ENCODE peak calls at places on chromosomes 3 and 15, in ten cellular contexts. One of them, this sample, is unnamed.

GRCh38 chr3:63791974-63792373 is 27.1 kb upstream of the C3orf49 start:
- DNase-seq in neural progenitor cell: peak
- DNase-seq in fibroblast of mammary gland: peak
- DNase-seq in coronary artery: no peak
- DNase-seq in cardiac fibroblast: peak
- DNase-seq in HCT116: no peak
- DNase-seq in GM23248: peak
- DNase-seq in GM23338: no peak
- DNase-seq in CD8-positive, alpha-beta T cell: no peak
- DNase-seq in effector memory CD4-positive, alpha-beta T cell: no peak
- DNase-seq in this sample: no peak

GRCh38 chr3:87145553-87145952 is 81.6 kb upstream of the CHMP2B start:
- DNase-seq in neural progenitor cell: peak
- DNase-seq in fibroblast of mammary gland: peak
- DNase-seq in coronary artery: no peak
- DNase-seq in cardiac fibroblast: peak
- DNase-seq in HCT116: peak
- DNase-seq in GM23248: peak
- DNase-seq in GM23338: peak
- DNase-seq in CD8-positive, alpha-beta T cell: no peak
- DNase-seq in effector memory CD4-positive, alpha-beta T cell: no peak
- DNase-seq in this sample: no peak

GRCh38 chr15:21267686-21268395 is 172.5 kb downstream of the POTEB3 start:
- DNase-seq in neural progenitor cell: no peak
- DNase-seq in fibroblast of mammary gland: no peak
- DNase-seq in coronary artery: no peak
- DNase-seq in cardiac fibroblast: no peak
- DNase-seq in HCT116: no peak
- DNase-seq in GM23248: peak
- DNase-seq in GM23338: no peak
- DNase-seq in CD8-positive, alpha-beta T cell: no peak
- DNase-seq in effector memory CD4-positive, alpha-beta T cell: no peak
- DNase-seq in this sample: no peak

GRCh38 chr15:46297766-46298165 is 662.9 kb downstream of the SQOR start:
- DNase-seq in neural progenitor cell: no peak
- DNase-seq in fibroblast of mammary gland: no peak
- DNase-seq in coronary artery: no peak
- DNase-seq in cardiac fibroblast: no peak
- DNase-seq in HCT116: no peak
- DNase-seq in GM23248: no peak
- DNase-seq in GM23338: no peak
- DNase-seq in CD8-positive, alpha-beta T cell: no peak
- DNase-seq in effector memory CD4-positive, alpha-beta T cell: no peak
- DNase-seq in this sample: no peak

GRCh38 chr3:15056676-15057404 is 8.3 kb downstream of the MRPS25 start:
- DNase-seq in neural progenitor cell: no peak
- DNase-seq in fibroblast of mammary gland: no peak
- DNase-seq in coronary artery: no peak
- DNase-seq in cardiac fibroblast: no peak
- DNase-seq in HCT116: no peak
- DNase-seq in GM23248: no peak
- DNase-seq in GM23338: no peak
- DNase-seq in CD8-positive, alpha-beta T cell: no peak
- DNase-seq in effector memory CD4-positive, alpha-beta T cell: no peak
- DNase-seq in this sample: no peak

GRCh38 chr15:42929449-42929848 is 8.9 kb upstream of the TTBK2 start:
- DNase-seq in neural progenitor cell: no peak
- DNase-seq in fibroblast of mammary gland: no peak
- DNase-seq in coronary artery: no peak
- DNase-seq in cardiac fibroblast: peak
- DNase-seq in HCT116: no peak
- DNase-seq in GM23248: no peak
- DNase-seq in GM23338: no peak
- DNase-seq in CD8-positive, alpha-beta T cell: no peak
- DNase-seq in effector memory CD4-positive, alpha-beta T cell: no peak
- DNase-seq in this sample: no peak

GRCh38 chr15:77027697-77028450 is 32.9 kb downstream of the PSTPIP1 start:
- DNase-seq in neural progenitor cell: peak
- DNase-seq in fibroblast of mammary gland: no peak
- DNase-seq in coronary artery: peak
- DNase-seq in cardiac fibroblast: no peak
- DNase-seq in HCT116: no peak
- DNase-seq in GM23248: no peak
- DNase-seq in GM23338: peak
- DNase-seq in CD8-positive, alpha-beta T cell: peak
- DNase-seq in effector memory CD4-positive, alpha-beta T cell: no peak
- DNase-seq in this sample: no peak

GRCh38 chr3:149592758-149593240 is 65.0 kb downstream of the WWTR1 start:
- DNase-seq in neural progenitor cell: peak
- DNase-seq in fibroblast of mammary gland: no peak
- DNase-seq in coronary artery: no peak
- DNase-seq in cardiac fibroblast: no peak
- DNase-seq in HCT116: no peak
- DNase-seq in GM23248: no peak
- DNase-seq in GM23338: no peak
- DNase-seq in CD8-positive, alpha-beta T cell: no peak
- DNase-seq in effector memory CD4-positive, alpha-beta T cell: no peak
- DNase-seq in this sample: no peak

GRCh38 chr15:62454567-62455172 is 289.6 kb upstream of the C2CD4B start:
- DNase-seq in neural progenitor cell: no peak
- DNase-seq in fibroblast of mammary gland: peak
- DNase-seq in coronary artery: no peak
- DNase-seq in cardiac fibroblast: no peak
- DNase-seq in HCT116: no peak
- DNase-seq in GM23248: peak
- DNase-seq in GM23338: no peak
- DNase-seq in CD8-positive, alpha-beta T cell: no peak
- DNase-seq in effector memory CD4-positive, alpha-beta T cell: no peak
- DNase-seq in this sample: no peak

GRCh38 chr3:124147429-124147828 is 155.5 kb upstream of the ROPN1 start:
- DNase-seq in neural progenitor cell: no peak
- DNase-seq in fibroblast of mammary gland: no peak
- DNase-seq in coronary artery: no peak
- DNase-seq in cardiac fibroblast: no peak
- DNase-seq in HCT116: no peak
- DNase-seq in GM23248: no peak
- DNase-seq in GM23338: no peak
- DNase-seq in CD8-positive, alpha-beta T cell: no peak
- DNase-seq in effector memory CD4-positive, alpha-beta T cell: no peak
- DNase-seq in this sample: no peak

DNA sequence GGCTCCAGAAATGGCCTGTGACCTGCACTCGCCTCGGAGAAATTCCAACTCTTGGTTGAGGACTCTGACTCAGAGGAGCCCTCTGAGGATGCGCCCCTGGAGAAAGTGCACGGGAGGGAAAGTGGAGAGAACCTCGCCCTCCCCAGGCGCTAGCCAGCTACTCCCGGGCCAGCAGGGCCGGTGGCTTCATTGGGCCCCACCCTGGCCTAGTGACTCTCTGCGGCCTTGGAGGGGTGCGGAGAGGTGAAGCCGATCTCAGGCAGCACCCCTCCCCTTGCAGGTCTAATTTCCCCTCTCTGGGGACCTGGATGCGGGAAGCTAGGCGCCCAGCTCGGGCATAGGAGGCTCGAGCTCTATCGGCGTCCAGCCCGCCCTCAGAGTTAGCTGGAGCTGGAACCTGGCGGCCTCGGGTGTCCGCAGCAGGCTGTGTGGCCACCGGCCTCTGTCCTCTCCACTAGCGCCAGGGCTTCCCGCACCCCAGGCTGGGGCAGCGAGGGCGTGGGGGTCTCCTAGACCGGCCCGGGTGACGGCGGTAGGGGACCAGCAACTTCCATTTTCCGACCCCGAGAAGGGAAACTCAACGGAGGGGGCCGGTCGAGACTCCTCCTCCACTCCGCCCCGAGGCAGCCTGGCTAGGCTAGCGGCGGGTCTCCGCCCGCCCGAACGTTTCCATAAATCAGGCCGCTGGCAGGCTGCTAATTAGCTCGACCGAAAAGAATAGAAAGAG is 29.4 kb downstream of the NR2F2 start:
- DNase-seq in neural progenitor cell: peak
- DNase-seq in fibroblast of mammary gland: peak
- DNase-seq in coronary artery: no peak
- DNase-seq in cardiac fibroblast: peak
- DNase-seq in HCT116: no peak
- DNase-seq in GM23248: peak
- DNase-seq in GM23338: peak
- DNase-seq in CD8-positive, alpha-beta T cell: no peak
- DNase-seq in effector memory CD4-positive, alpha-beta T cell: no peak
- DNase-seq in this sample: no peak
- H3K4me3 ChIP-seq in neural progenitor cell: peak
- H3K4me3 ChIP-seq in fibroblast of mammary gland: peak
- H3K4me3 ChIP-seq in coronary artery: peak
- H3K4me3 ChIP-seq in cardiac fibroblast: peak
- H3K4me3 ChIP-seq in HCT116: no peak
- H3K4me3 ChIP-seq in GM23248: peak
- H3K4me3 ChIP-seq in GM23338: peak
- H3K4me3 ChIP-seq in CD8-positive, alpha-beta T cell: no peak
- H3K4me3 ChIP-seq in effector memory CD4-positive, alpha-beta T cell: no peak
- H3K4me3 ChIP-seq in this sample: no peak

DNA sequence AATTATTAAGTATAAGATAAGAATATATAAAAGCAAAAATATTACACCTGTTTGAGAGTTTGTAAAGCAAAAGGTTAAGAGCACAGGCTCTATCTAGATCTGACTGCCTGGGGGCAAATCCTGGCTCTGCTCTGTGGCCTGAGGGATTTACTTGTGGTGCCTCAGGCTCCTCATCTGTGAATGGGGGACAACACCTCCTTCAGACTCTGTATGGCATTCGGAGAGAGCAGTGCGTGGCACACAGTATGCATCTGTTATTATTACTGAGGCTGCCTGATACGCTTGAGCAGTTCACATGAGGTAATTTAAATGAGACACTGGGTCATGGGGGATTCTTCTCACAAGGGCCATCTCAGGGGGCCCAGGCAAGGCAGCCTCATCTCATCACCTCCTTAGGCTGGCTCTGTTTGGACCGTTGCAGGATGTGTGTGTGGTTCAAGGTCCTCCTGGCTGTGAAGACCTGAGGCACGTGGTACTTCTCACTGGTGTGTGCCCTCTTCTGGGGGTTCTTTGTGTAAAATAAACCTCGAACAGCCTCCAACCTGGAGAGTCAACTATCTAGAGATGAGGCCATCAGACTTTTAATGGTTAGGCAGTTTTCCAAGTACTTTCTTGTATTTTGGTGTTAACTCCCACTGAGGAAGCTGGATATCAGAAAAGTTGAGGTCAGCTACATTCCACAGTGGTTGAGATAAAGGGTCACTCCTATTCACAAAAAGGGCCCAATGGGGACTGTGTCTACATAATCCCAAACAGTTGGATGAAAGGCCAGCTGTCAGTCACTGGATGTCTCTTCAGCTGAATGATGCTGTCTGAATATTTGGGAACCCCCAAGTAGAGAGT is 9.0 kb downstream of the GNB5 start:
- DNase-seq in neural progenitor cell: no peak
- DNase-seq in fibroblast of mammary gland: no peak
- DNase-seq in coronary artery: no peak
- DNase-seq in cardiac fibroblast: no peak
- DNase-seq in HCT116: no peak
- DNase-seq in GM23248: no peak
- DNase-seq in GM23338: no peak
- DNase-seq in CD8-positive, alpha-beta T cell: no peak
- DNase-seq in effector memory CD4-positive, alpha-beta T cell: no peak
- DNase-seq in this sample: no peak
- H3K4me3 ChIP-seq in neural progenitor cell: no peak
- H3K4me3 ChIP-seq in fibroblast of mammary gland: no peak
- H3K4me3 ChIP-seq in coronary artery: no peak
- H3K4me3 ChIP-seq in cardiac fibroblast: no peak
- H3K4me3 ChIP-seq in HCT116: no peak
- H3K4me3 ChIP-seq in GM23248: no peak
- H3K4me3 ChIP-seq in GM23338: no peak
- H3K4me3 ChIP-seq in CD8-positive, alpha-beta T cell: no peak
- H3K4me3 ChIP-seq in effector memory CD4-positive, alpha-beta T cell: no peak
- H3K4me3 ChIP-seq in this sample: no peak

GRCh38 chr3:184260571-184261269 is 633 bp downstream of the CAMK2N2 start:
- DNase-seq in neural progenitor cell: peak
- DNase-seq in fibroblast of mammary gland: no peak
- DNase-seq in coronary artery: peak
- DNase-seq in cardiac fibroblast: no peak
- DNase-seq in HCT116: no peak
- DNase-seq in GM23248: peak
- DNase-seq in GM23338: peak
- DNase-seq in CD8-positive, alpha-beta T cell: no peak
- DNase-seq in effector memory CD4-positive, alpha-beta T cell: no peak
- DNase-seq in this sample: no peak
- H3K4me3 ChIP-seq in neural progenitor cell: peak
- H3K4me3 ChIP-seq in fibroblast of mammary gland: peak
- H3K4me3 ChIP-seq in coronary artery: peak
- H3K4me3 ChIP-seq in cardiac fibroblast: peak
- H3K4me3 ChIP-seq in HCT116: peak
- H3K4me3 ChIP-seq in GM23248: peak
- H3K4me3 ChIP-seq in GM23338: peak
- H3K4me3 ChIP-seq in CD8-positive, alpha-beta T cell: peak
- H3K4me3 ChIP-seq in effector memory CD4-positive, alpha-beta T cell: peak
- H3K4me3 ChIP-seq in this sample: peak

GRCh38 chr15:69480932-69481331 is 28.3 kb downstream of the RPLP1 start:
- DNase-seq in neural progenitor cell: no peak
- DNase-seq in fibroblast of mammary gland: no peak
- DNase-seq in coronary artery: no peak
- DNase-seq in cardiac fibroblast: no peak
- DNase-seq in HCT116: no peak
- DNase-seq in GM23248: no peak
- DNase-seq in GM23338: no peak
- DNase-seq in CD8-positive, alpha-beta T cell: no peak
- DNase-seq in effector memory CD4-positive, alpha-beta T cell: no peak
- DNase-seq in this sample: no peak

GRCh38 chr15:69476704-69477473 is 24.3 kb downstream of the RPLP1 start:
- DNase-seq in neural progenitor cell: no peak
- DNase-seq in fibroblast of mammary gland: no peak
- DNase-seq in coronary artery: peak
- DNase-seq in cardiac fibroblast: no peak
- DNase-seq in HCT116: no peak
- DNase-seq in GM23248: no peak
- DNase-seq in GM23338: no peak
- DNase-seq in CD8-positive, alpha-beta T cell: no peak
- DNase-seq in effector memory CD4-positive, alpha-beta T cell: no peak
- DNase-seq in this sample: no peak

GRCh38 chr15:69475769-69476358 is 23.2 kb downstream of the RPLP1 start:
- DNase-seq in neural progenitor cell: peak
- DNase-seq in fibroblast of mammary gland: peak
- DNase-seq in coronary artery: peak
- DNase-seq in cardiac fibroblast: peak
- DNase-seq in HCT116: peak
- DNase-seq in GM23248: peak
- DNase-seq in GM23338: peak
- DNase-seq in CD8-positive, alpha-beta T cell: peak
- DNase-seq in effector memory CD4-positive, alpha-beta T cell: peak
- DNase-seq in this sample: no peak

GRCh38 chr15:69479971-69480370 is 27.4 kb downstream of the RPLP1 start:
- DNase-seq in neural progenitor cell: no peak
- DNase-seq in fibroblast of mammary gland: no peak
- DNase-seq in coronary artery: no peak
- DNase-seq in cardiac fibroblast: no peak
- DNase-seq in HCT116: no peak
- DNase-seq in GM23248: no peak
- DNase-seq in GM23338: no peak
- DNase-seq in CD8-positive, alpha-beta T cell: no peak
- DNase-seq in effector memory CD4-positive, alpha-beta T cell: no peak
- DNase-seq in this sample: no peak

GRCh38 chr15:69478259-69478687 is 25.7 kb downstream of the RPLP1 start:
- DNase-seq in neural progenitor cell: peak
- DNase-seq in fibroblast of mammary gland: peak
- DNase-seq in coronary artery: peak
- DNase-seq in cardiac fibroblast: peak
- DNase-seq in HCT116: peak
- DNase-seq in GM23248: peak
- DNase-seq in GM23338: peak
- DNase-seq in CD8-positive, alpha-beta T cell: peak
- DNase-seq in effector memory CD4-positive, alpha-beta T cell: peak
- DNase-seq in this sample: peak
- H3K4me3 ChIP-seq in neural progenitor cell: no peak
- H3K4me3 ChIP-seq in fibroblast of mammary gland: no peak
- H3K4me3 ChIP-seq in coronary artery: no peak
- H3K4me3 ChIP-seq in cardiac fibroblast: no peak
- H3K4me3 ChIP-seq in HCT116: no peak
- H3K4me3 ChIP-seq in GM23248: no peak
- H3K4me3 ChIP-seq in GM23338: no peak
- H3K4me3 ChIP-seq in CD8-positive, alpha-beta T cell: no peak
- H3K4me3 ChIP-seq in effector memory CD4-positive, alpha-beta T cell: no peak
- H3K4me3 ChIP-seq in this sample: no peak